ENCODE peak calls at places on chromosomes 7 and 10, in seven cellular contexts. L is tibial nerve, S is lung, J is fibroblast of the aortic adventitia, W is dorsolateral prefrontal cortex, O is tibial artery, D is body of pancreas. B is an unnamed sample.

GRCh38 chr10:132488231-132488821 is 49.3 kb upstream of the INPP5A start:
- DNase-seq in J (no peak), O (peak), D (peak), S (no peak), W (no peak), L (no peak), B (no peak)

GRCh38 chr10:88186335-88186734 is 322.9 kb downstream of the PTEN start:
- DNase-seq in L (no peak), S (no peak), O (no peak), J (peak), W (no peak), D (no peak), B (no peak)

GRCh38 chr7:98352621-98353020 is 48.3 kb downstream of the BAIAP2L1 start:
- DNase-seq in D (no peak), W (no peak), O (no peak), J (peak), L (no peak), S (no peak), B (no peak)

GRCh38 chr10:32121648-32122047 is 65.4 kb upstream of the KIF5B start:
- DNase-seq in W (no peak), L (no peak), D (no peak), O (no peak), J (no peak), S (no peak), B (no peak)

GRCh38 chr10:30728786-30729185 is 99.2 kb upstream of the LYZL2 start:
- DNase-seq in L (no peak), S (no peak), O (no peak), D (no peak), J (no peak), W (no peak), B (no peak)

GRCh38 chr10:51867956-51868355 is 168.6 kb upstream of the CSTF2T start:
- DNase-seq in W (no peak), L (no peak), J (peak), D (no peak), S (no peak), O (no peak), B (no peak)

GRCh38 chr10:80131499-80131901 is 1.0 kb upstream of the PLAC9 start:
- DNase-seq in W (no peak), L (no peak), J (peak), O (no peak), S (no peak), D (no peak), B (no peak)

GRCh38 chr7:66088861-66089838 is 13.5 kb downstream of the ASL start:
- DNase-seq in S (no peak), W (no peak), O (no peak), J (no peak), D (no peak), L (no peak), B (no peak)

GRCh38 chr10:31948021-31948420 is 19.4 kb upstream of the ARHGAP12 start:
- DNase-seq in L (no peak), D (no peak), O (no peak), J (no peak), S (no peak), W (no peak), B (no peak)

GRCh38 chr10:124578231-124579002 is 116.8 kb downstream of the LHPP start:
- DNase-seq in L (no peak), W (no peak), J (no peak), D (no peak), O (peak), S (no peak), B (no peak)

GRCh38 chr10:124685251-124685650 is 58.9 kb downstream of the FAM53B start:
- DNase-seq in O (peak), D (no peak), J (no peak), L (no peak), W (peak), S (no peak), B (no peak)

GRCh38 chr7:6238309-6238925 is 34.0 kb downstream of the CYTH3 start:
- DNase-seq in D (no peak), J (no peak), S (no peak), L (no peak), O (no peak), W (no peak), B (no peak)

GRCh38 chr10:94364480-94364879 is 1.7 kb upstream of the NOC3L start:
- DNase-seq in O (no peak), J (no peak), S (no peak), D (no peak), W (no peak), L (no peak), B (no peak)

GRCh38 chr10:120746016-120746755 is 105.0 kb upstream of the WDR11 start:
- DNase-seq in W (no peak), D (no peak), O (no peak), J (no peak), L (no peak), S (no peak), B (no peak)

GRCh38 chr10:131083915-131084790 is 227.4 kb downstream of the TCERG1L start:
- DNase-seq in S (no peak), J (no peak), L (no peak), D (no peak), W (no peak), O (no peak), B (no peak)

GRCh38 chr10:117762819-117763172 is 220.2 kb downstream of the EMX2 start:
- DNase-seq in S (no peak), D (no peak), J (peak), W (no peak), L (no peak), O (no peak), B (no peak)

GRCh38 chr7:4830176-4830575 is 31.7 kb downstream of the PAPOLB start:
- DNase-seq in S (peak), D (peak), L (peak), W (peak), O (no peak), J (peak), B (peak)

GRCh38 chr10:62732841-62733653 is 71.5 kb upstream of the ADO start:
- DNase-seq in D (no peak), J (peak), L (no peak), S (no peak), O (no peak), W (no peak), B (peak)

GRCh38 chr10:46525177-46525823 is 31.2 kb downstream of the GPRIN2 start:
- DNase-seq in W (no peak), J (peak), D (peak), O (no peak), L (peak), S (no peak), B (no peak)

GRCh38 chr7:143269254-143269653 is 6.0 kb downstream of the GSTK1 start:
- DNase-seq in W (no peak), L (no peak), O (no peak), S (peak), D (no peak), J (no peak), B (no peak)

GRCh38 chr7:36657031-36657660 is 67.1 kb downstream of the AOAH start:
- DNase-seq in J (no peak), O (no peak), L (no peak), D (no peak), S (no peak), W (no peak), B (no peak)

GRCh38 chr7:18495412-18496335 is at the start of gene HDAC9:
- DNase-seq in L (no peak), D (no peak), W (peak), J (peak), O (no peak), S (no peak), B (peak)
- H3K4me3 ChIP-seq in L (peak), D (peak), W (peak), J (peak), O (peak), S (no peak), B (peak)

GRCh38 chr7:100091411-100092181 is 2.8 kb downstream of the COPS6 start:
- DNase-seq in L (no peak), J (no peak), W (no peak), S (no peak), D (no peak), O (no peak), B (no peak)
- TF ChIP-seq CTCF in L (no peak), J (no peak), W (no peak), S (no peak), D (no peak), O (no peak), B (no peak)

GRCh38 chr7:130940907-130941306 is 206.9 kb upstream of the KLF14 start:
- DNase-seq in L (no peak), J (no peak), W (no peak), D (no peak), S (no peak), O (no peak), B (no peak)
- H3K4me3 ChIP-seq in L (peak), J (peak), W (peak), D (peak), S (no peak), O (peak), B (peak)

GRCh38 chr10:78181381-78182055 is 147.9 kb downstream of the RPS24 start:
- DNase-seq in J (no peak), O (no peak), D (no peak), L (no peak), S (no peak), W (no peak), B (no peak)
- TF ChIP-seq CTCF in J (no peak), O (no peak), D (no peak), L (no peak), S (no peak), W (no peak), B (no peak)

B was measured in GM12864.